ENCODE peak calls at places on chromosomes 6 and 20, in nine cellular contexts. B is cardiac muscle cell, L is right atrium auricular region, H is kidney epithelial cell, T is tibial nerve, F is GM12878, Q is prostate gland, X is fibroblast of mammary gland, I is osteoblast. M is an unnamed sample.

GRCh38 chr6:52712136-52712535 is 41.2 kb downstream of the TMEM14A start:
- DNase-seq in T (no peak), Q (no peak), B (no peak), F (no peak), H (no peak), X (peak), I (no peak), L (no peak), M (no peak)

GRCh38 chr6:20664250-20664649 is 130.0 kb downstream of the CDKAL1 start:
- DNase-seq in I (no peak), T (no peak), X (no peak), B (no peak), H (no peak), Q (no peak), L (no peak), F (no peak), M (no peak)

GRCh38 chr6:45419574-45420082 is 41.9 kb upstream of the SUPT3H start:
- DNase-seq in I (peak), X (peak), Q (peak), B (peak), H (no peak), T (peak), F (no peak), L (no peak), M (peak)

GRCh38 chr20:36405255-36405654 is 99.1 kb downstream of the DLGAP4 start:
- DNase-seq in L (no peak), H (no peak), I (peak), X (peak), F (no peak), B (no peak), Q (no peak), T (no peak), M (no peak)

GRCh38 chr20:32569018-32569379 is 16.1 kb downstream of the NOL4L start:
- DNase-seq in I (no peak), Q (no peak), H (no peak), B (no peak), X (no peak), F (no peak), T (no peak), L (no peak), M (no peak)

GRCh38 chr6:1325471-1326309 is 13.8 kb downstream of the FOXQ1 start:
- DNase-seq in X (peak), I (peak), F (no peak), B (no peak), H (peak), Q (no peak), L (peak), T (no peak), M (peak)

GRCh38 chr20:40948352-40949267 is 80.0 kb upstream of the TOP1 start:
- DNase-seq in I (no peak), B (no peak), H (no peak), X (peak), F (no peak), L (no peak), Q (no peak), T (no peak), M (no peak)

GRCh38 chr20:43934833-43935232 is 20.2 kb downstream of the TOX2 start:
- DNase-seq in X (no peak), L (no peak), T (no peak), I (no peak), F (no peak), B (no peak), H (no peak), Q (no peak), M (no peak)

GRCh38 chr6:101117397-101118185 is 236.5 kb upstream of the ASCC3 start:
- DNase-seq in F (no peak), X (no peak), T (no peak), I (no peak), H (no peak), Q (peak), L (no peak), B (peak), M (no peak)

GRCh38 chr20:24002896-24003295 is 14.3 kb upstream of the GGTLC1 start:
- DNase-seq in B (no peak), X (no peak), T (no peak), I (no peak), H (no peak), F (no peak), L (no peak), Q (no peak), M (no peak)

GRCh38 chr20:63544958-63545516 is 2.5 kb downstream of the SRMS start:
- DNase-seq in H (no peak), F (no peak), T (no peak), Q (no peak), I (no peak), L (no peak), X (no peak), B (no peak), M (no peak)

GRCh38 chr6:119497988-119498727 is 148.6 kb upstream of the MAN1A1 start:
- DNase-seq in L (no peak), T (no peak), X (no peak), B (no peak), I (no peak), H (no peak), F (no peak), Q (no peak), M (no peak)

GRCh38 chr6:15926256-15926655 is 202.6 kb upstream of the MYLIP start:
- DNase-seq in Q (no peak), L (no peak), T (no peak), X (no peak), B (no peak), F (no peak), H (no peak), I (no peak), M (no peak)

GRCh38 chr20:32762754-32763201 is 593 bp downstream of the DNMT3B start:
- DNase-seq in I (peak), X (no peak), F (no peak), Q (no peak), H (no peak), B (peak), T (no peak), L (no peak), M (no peak)

GRCh38 chr6:303948-304558 is 11.8 kb downstream of the DUSP22 start:
- DNase-seq in X (no peak), B (no peak), H (no peak), F (no peak), Q (no peak), T (no peak), L (no peak), I (no peak), M (no peak)
- TF ChIP-seq CTCF in X (no peak), B (no peak), H (no peak), F (peak), Q (no peak), T (no peak), L (no peak), I (no peak), M (peak)

GRCh38 chr20:35172434-35172806 is 548 bp downstream of the PROCR start:
- DNase-seq in H (no peak), B (no peak), F (no peak), T (no peak), Q (no peak), L (no peak), X (no peak), I (peak), M (no peak)
- H3K4me3 ChIP-seq in H (peak), B (no peak), F (no peak), T (peak), Q (peak), L (peak), X (peak), I (peak), M (peak)

GRCh38 chr20:17636523-17637412 is 45.3 kb downstream of the RRBP1 start:
- DNase-seq in T (no peak), X (peak), I (no peak), B (peak), Q (no peak), L (no peak), H (no peak), F (no peak), M (no peak)
- TF ChIP-seq CTCF in T (no peak), X (peak), I (no peak), B (peak), Q (no peak), L (no peak), H (no peak), F (no peak), M (no peak)

DNA sequence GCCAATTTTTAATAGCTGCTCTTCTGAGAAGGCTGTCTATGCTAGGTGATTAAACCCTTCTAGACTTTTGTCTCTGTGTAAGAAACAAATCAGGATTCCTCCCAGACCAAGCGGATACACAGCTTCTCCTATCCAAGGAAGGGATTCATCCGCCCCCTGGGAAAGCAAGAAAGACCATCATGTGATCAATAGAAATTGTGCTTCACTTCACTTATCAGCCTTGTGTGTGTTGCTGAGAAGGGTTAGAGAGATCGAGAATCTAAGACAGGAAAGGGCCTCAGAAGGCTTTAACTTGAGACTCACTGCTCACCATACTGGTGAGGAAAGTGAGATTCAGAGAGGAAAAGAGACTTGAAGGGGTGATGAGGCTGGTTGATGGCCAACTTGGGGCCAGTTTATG is 1.5 kb downstream of the ABCC10 start:
- DNase-seq in Q (no peak), F (no peak), H (no peak), L (no peak), T (no peak), B (no peak), I (peak), X (peak), M (no peak)
- H3K4me3 ChIP-seq in Q (no peak), F (peak), H (peak), L (peak), T (no peak), B (no peak), I (peak), X (peak), M (peak)

DNA sequence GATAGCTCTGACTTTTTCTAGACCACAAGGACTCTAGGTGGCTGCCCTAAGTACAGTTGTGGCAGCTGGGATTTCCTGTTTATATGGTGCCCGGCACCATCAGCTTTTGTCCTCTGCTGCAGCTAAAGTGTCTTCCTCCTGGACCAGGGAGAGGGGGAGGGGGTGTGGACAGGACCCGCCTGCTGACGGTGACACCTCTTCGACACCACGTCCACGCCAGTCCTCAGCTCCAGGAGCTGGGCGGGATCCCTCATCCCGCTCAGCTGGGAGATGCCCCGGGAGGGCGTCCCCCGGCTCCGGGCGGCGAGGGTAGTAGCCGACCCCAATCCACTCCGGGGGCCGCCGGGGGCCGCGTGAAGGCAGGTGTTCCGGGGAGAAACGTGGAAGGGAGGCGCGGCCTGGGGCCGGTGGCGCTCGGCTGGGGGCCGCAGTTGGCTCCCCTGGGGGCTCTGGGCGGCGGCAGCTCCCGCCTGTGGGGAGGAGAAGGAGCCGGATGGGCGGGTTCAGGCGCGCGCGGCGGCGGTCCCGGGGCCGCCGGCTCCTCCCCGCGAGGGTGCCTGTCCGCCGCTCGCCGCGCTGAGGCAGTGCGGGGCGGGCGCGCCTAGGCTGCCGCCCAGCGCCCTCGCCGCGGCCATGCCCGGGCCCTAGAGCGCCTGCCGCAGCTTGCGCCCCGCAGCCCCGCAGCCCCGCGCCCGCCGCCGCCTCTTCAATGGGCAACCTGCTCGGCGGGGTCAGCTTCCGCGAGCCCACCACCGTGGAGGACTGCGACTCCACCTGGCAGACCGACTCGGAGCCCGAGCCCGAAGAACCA is at the start of gene OGFRL1:
- DNase-seq in T (peak), B (peak), F (no peak), L (peak), X (peak), I (peak), Q (peak), H (peak), M (peak)
- TF ChIP-seq CTCF in T (peak), B (no peak), F (no peak), L (no peak), X (no peak), I (no peak), Q (peak), H (no peak), M (no peak)

GRCh38 chr6:153856929-153857376 is 182.1 kb upstream of the OPRM1 start:
- DNase-seq in L (no peak), I (no peak), F (no peak), T (no peak), H (no peak), B (no peak), X (no peak), Q (no peak), M (no peak)
- H3K4me3 ChIP-seq in L (no peak), I (no peak), F (no peak), T (no peak), H (no peak), B (no peak), X (no peak), Q (no peak), M (no peak)

GRCh38 chr6:160261120-160261450 is 2.5 kb upstream of the SLC22A2 start:
- DNase-seq in L (no peak), H (no peak), F (no peak), I (no peak), X (no peak), B (no peak), T (no peak), Q (no peak), M (no peak)

GRCh38 chr6:160263214-160263939 is 4.8 kb upstream of the SLC22A2 start:
- DNase-seq in F (no peak), L (no peak), Q (no peak), I (no peak), T (no peak), B (no peak), X (no peak), H (no peak), M (no peak)

GRCh38 chr6:160264213-160264612 is 5.6 kb upstream of the SLC22A2 start:
- DNase-seq in Q (no peak), F (no peak), H (no peak), L (no peak), B (no peak), I (no peak), T (no peak), X (no peak), M (no peak)

GRCh38 chr6:160260283-160261119 is 1.9 kb upstream of the SLC22A2 start:
- DNase-seq in T (no peak), B (no peak), L (no peak), F (no peak), I (no peak), H (no peak), Q (no peak), X (peak), M (no peak)

DNA sequence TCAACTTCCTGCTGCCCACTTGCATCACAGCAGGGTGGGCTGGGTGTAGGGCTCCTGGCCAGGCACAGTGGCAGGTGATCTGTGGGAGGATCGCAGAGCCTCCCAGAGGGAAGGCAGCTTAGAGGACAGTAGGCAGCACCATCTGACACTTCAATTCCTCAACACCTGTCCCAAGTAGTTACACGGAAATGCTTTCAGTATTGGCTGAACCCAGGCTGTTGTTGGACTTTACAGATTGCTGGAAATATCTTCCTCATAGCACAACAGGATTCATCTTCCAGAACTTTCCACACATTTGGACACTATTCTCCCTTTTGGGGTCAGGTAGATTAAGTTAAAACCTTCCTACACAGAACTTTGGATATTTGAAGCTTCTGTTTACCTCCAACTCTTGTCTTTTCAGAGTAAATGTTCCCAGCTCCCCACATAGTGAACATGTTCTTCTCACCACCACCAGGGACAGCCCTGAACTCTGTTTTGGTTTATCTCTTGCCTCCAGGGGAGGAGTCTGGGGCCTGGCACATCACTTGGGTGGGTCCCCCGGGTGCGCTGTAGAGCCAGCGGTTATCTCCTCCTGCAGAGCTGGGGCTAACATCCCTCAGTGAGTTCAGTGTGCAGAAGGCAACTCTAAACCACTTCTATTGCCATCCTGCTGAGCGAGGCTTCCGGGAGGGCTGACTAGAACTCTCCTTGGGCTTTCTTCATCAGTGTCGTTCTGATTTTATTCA is 3.5 kb upstream of the SLC22A2 start:
- DNase-seq in X (no peak), T (no peak), I (no peak), B (no peak), H (no peak), F (no peak), Q (no peak), L (no peak), M (no peak)
- TF ChIP-seq CTCF in X (no peak), T (peak), I (peak), B (peak), H (peak), F (no peak), Q (no peak), L (no peak), M (no peak)

DNA sequence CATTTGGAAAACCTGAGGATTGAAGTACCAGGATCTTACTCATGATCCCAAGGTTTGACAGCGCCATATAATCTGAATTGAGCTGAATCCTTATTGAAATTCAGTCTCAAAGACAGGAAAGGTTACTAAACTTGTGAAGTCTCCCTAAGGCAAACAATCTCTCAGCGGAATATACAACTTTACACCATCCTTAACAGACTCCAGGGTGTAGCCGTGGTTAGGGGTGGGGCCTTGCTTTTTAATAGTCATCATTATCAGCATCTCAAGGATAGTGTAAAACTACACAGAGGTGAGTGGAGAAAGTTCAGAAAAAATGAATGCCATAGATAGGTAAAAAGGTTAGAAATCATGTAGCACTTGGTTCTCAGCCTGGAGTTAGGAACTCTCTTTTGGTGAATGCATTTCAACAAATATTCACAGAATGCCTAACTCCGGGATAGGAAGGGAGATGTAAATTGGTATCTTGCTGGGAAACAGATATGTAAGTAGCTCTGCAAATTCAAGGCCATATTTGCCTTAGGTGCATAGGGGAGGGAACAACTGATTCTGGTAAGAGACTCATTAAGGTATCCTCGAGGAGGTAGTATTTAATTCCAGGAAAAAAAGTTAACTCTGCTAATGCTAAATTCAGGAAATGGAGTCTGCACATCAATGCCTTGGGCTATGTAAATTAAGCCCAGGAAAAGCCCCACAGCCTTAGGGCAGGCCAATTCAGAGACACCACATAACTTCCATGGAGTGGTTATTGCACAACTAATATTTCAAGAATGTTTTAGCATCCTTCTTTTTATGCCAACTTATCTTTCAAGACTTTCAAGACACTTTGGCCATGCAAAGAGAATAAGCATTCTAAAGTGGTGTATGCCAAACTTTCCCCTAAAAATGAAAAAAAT is 61.6 kb downstream of the SNAP25 start:
- DNase-seq in F (no peak), L (no peak), I (no peak), B (no peak), X (no peak), Q (no peak), T (no peak), H (no peak), M (no peak)
- H3K4me3 ChIP-seq in F (no peak), L (no peak), I (no peak), B (no peak), X (no peak), Q (no peak), T (no peak), H (no peak), M (no peak)

GRCh38 chr6:166330612-166331011 is 11.7 kb downstream of the SFT2D1 start:
- DNase-seq in I (no peak), Q (no peak), F (no peak), X (peak), T (no peak), L (no peak), B (peak), H (no peak), M (peak)
- TF ChIP-seq CTCF in I (no peak), Q (no peak), F (peak), X (peak), T (peak), L (no peak), B (peak), H (peak), M (peak)